ENCODE peak calls at places on chromosomes 2 and 18, in eight cellular contexts. One of them, this sample, is unnamed.

GRCh38 chr2:133568172-133568571 is at the start of gene NCKAP5:
- DNase-seq in IMR-90: peak; percentile 82
- DNase-seq in uterus: no peak
- DNase-seq in cardiac muscle cell: peak; percentile 13
- DNase-seq in left lung: no peak
- DNase-seq in foreskin keratinocyte: peak; percentile 64
- DNase-seq in A549: peak; percentile 42
- DNase-seq in spleen: no peak
- DNase-seq in this sample: peak; percentile 82

GRCh38 chr2:109474319-109474825 is 139.4 kb downstream of the SEPTIN10 start:
- DNase-seq in IMR-90: no peak
- DNase-seq in uterus: no peak
- DNase-seq in cardiac muscle cell: no peak
- DNase-seq in left lung: no peak
- DNase-seq in foreskin keratinocyte: no peak
- DNase-seq in A549: no peak
- DNase-seq in spleen: peak; percentile 58
- DNase-seq in this sample: no peak

GRCh38 chr2:215784371-215784783 is 229.0 kb downstream of the MREG start:
- DNase-seq in IMR-90: peak; percentile 90
- DNase-seq in uterus: no peak
- DNase-seq in cardiac muscle cell: peak; percentile 34
- DNase-seq in left lung: no peak
- DNase-seq in foreskin keratinocyte: no peak
- DNase-seq in A549: no peak
- DNase-seq in spleen: no peak
- DNase-seq in this sample: peak; percentile 95

GRCh38 chr2:201759567-201759966 is 21.2 kb downstream of the ALS2 start:
- DNase-seq in IMR-90: no peak
- DNase-seq in uterus: no peak
- DNase-seq in cardiac muscle cell: no peak
- DNase-seq in left lung: no peak
- DNase-seq in foreskin keratinocyte: no peak
- DNase-seq in A549: no peak
- DNase-seq in spleen: no peak
- DNase-seq in this sample: no peak

GRCh38 chr2:129880309-129880708 is 99.2 kb upstream of the RAB6C start:
- DNase-seq in IMR-90: no peak
- DNase-seq in uterus: no peak
- DNase-seq in cardiac muscle cell: no peak
- DNase-seq in left lung: no peak
- DNase-seq in foreskin keratinocyte: no peak
- DNase-seq in A549: no peak
- DNase-seq in spleen: no peak
- DNase-seq in this sample: no peak

GRCh38 chr2:11140492-11140891 is 14.8 kb upstream of the SLC66A3 start:
- DNase-seq in IMR-90: peak; percentile 62
- DNase-seq in uterus: no peak
- DNase-seq in cardiac muscle cell: no peak
- DNase-seq in left lung: no peak
- DNase-seq in foreskin keratinocyte: peak; percentile 32
- DNase-seq in A549: no peak
- DNase-seq in spleen: no peak
- DNase-seq in this sample: no peak

GRCh38 chr18:27185025-27185763 is at the start of gene CHST9:
- DNase-seq in IMR-90: no peak
- DNase-seq in uterus: no peak
- DNase-seq in cardiac muscle cell: peak; percentile 66
- DNase-seq in left lung: no peak
- DNase-seq in foreskin keratinocyte: no peak
- DNase-seq in A549: no peak
- DNase-seq in spleen: peak; percentile 73
- DNase-seq in this sample: no peak

GRCh38 chr2:118223487-118224136 is 135.3 kb downstream of the INSIG2 start:
- DNase-seq in IMR-90: no peak
- DNase-seq in uterus: no peak
- DNase-seq in cardiac muscle cell: peak; percentile 16
- DNase-seq in left lung: no peak
- DNase-seq in foreskin keratinocyte: no peak
- DNase-seq in A549: no peak
- DNase-seq in spleen: no peak
- DNase-seq in this sample: peak; percentile 31

GRCh38 chr2:121736140-121736461 is 574 bp downstream of the NIFK start:
- DNase-seq in IMR-90: no peak
- DNase-seq in uterus: no peak
- DNase-seq in cardiac muscle cell: no peak
- DNase-seq in left lung: no peak
- DNase-seq in foreskin keratinocyte: no peak
- DNase-seq in A549: no peak
- DNase-seq in spleen: no peak
- DNase-seq in this sample: no peak

GRCh38 chr18:49227456-49227855 is 233.0 kb downstream of the DYM start:
- DNase-seq in IMR-90: no peak
- DNase-seq in uterus: no peak
- DNase-seq in cardiac muscle cell: no peak
- DNase-seq in left lung: no peak
- DNase-seq in foreskin keratinocyte: peak; percentile 83
- DNase-seq in A549: no peak
- DNase-seq in spleen: no peak
- DNase-seq in this sample: no peak

GRCh38 chr2:168697668-168698121 is 104.7 kb upstream of the NOSTRIN start:
- DNase-seq in IMR-90: peak; percentile 30
- DNase-seq in uterus: no peak
- DNase-seq in cardiac muscle cell: no peak
- DNase-seq in left lung: no peak
- DNase-seq in foreskin keratinocyte: peak; percentile 76
- DNase-seq in A549: no peak
- DNase-seq in spleen: no peak
- DNase-seq in this sample: no peak

GRCh38 chr2:46521215-46521683 is 41.9 kb downstream of the TMEM247 start:
- DNase-seq in IMR-90: peak; percentile 84
- DNase-seq in uterus: peak; percentile 83
- DNase-seq in cardiac muscle cell: no peak
- DNase-seq in left lung: peak; percentile 84
- DNase-seq in foreskin keratinocyte: peak; percentile 33
- DNase-seq in A549: no peak
- DNase-seq in spleen: no peak
- DNase-seq in this sample: no peak

GRCh38 chr18:51614033-51614432 is 416.6 kb upstream of the MEX3C start:
- DNase-seq in IMR-90: no peak
- DNase-seq in uterus: no peak
- DNase-seq in cardiac muscle cell: peak; percentile 35
- DNase-seq in left lung: no peak
- DNase-seq in foreskin keratinocyte: peak; percentile 96
- DNase-seq in A549: peak; percentile 90
- DNase-seq in spleen: no peak
- DNase-seq in this sample: no peak

GRCh38 chr2:46151582-46151981 is 145.6 kb upstream of the EPAS1 start:
- DNase-seq in IMR-90: peak; percentile 60
- DNase-seq in uterus: no peak
- DNase-seq in cardiac muscle cell: no peak
- DNase-seq in left lung: no peak
- DNase-seq in foreskin keratinocyte: no peak
- DNase-seq in A549: peak; percentile 35
- DNase-seq in spleen: no peak
- DNase-seq in this sample: no peak

DNA sequence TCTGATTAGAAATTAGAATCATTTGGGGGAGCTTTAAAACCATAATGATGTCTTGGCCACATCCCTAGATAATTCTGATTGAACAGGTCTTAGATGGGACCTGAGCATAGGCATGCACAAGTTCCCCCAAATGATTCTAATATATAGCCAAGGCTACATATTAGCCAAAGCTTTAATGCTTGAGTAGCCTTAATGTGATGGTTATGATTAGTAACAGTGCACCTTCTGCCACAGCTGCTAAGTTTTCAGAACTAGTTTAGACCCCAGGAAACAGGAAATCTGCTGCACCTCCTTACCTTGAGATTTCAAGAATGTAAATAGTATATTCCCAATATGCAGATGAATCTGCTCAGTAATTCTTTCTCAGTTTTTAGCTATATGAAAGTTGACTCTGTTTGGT is 119.8 kb downstream of the PTPN4 start:
- DNase-seq in IMR-90: no peak
- DNase-seq in uterus: no peak
- DNase-seq in cardiac muscle cell: no peak
- DNase-seq in left lung: no peak
- DNase-seq in foreskin keratinocyte: no peak
- DNase-seq in A549: no peak
- DNase-seq in spleen: no peak
- DNase-seq in this sample: no peak
- H3K4me1 ChIP-seq in IMR-90: no peaks in the 10 kb centered on the region
- H3K4me1 ChIP-seq in uterus: no peaks in the 10 kb centered on the region
- H3K4me1 ChIP-seq in cardiac muscle cell: no peaks in the 10 kb centered on the region
- H3K4me1 ChIP-seq in left lung: no peaks in the 10 kb centered on the region
- H3K4me1 ChIP-seq in foreskin keratinocyte: no peaks in the 10 kb centered on the region
- H3K4me1 ChIP-seq in A549: peaks cover 6% of the 10 kb centered on the region
- H3K4me1 ChIP-seq in spleen: no peaks in the 10 kb centered on the region
- H3K4me1 ChIP-seq in this sample: no peaks in the 10 kb centered on the region

GRCh38 chr2:74001781-74002514 is 17.2 kb downstream of the TET3 start:
- DNase-seq in IMR-90: no peak
- DNase-seq in uterus: no peak
- DNase-seq in cardiac muscle cell: no peak
- DNase-seq in left lung: no peak
- DNase-seq in foreskin keratinocyte: no peak
- DNase-seq in A549: no peak
- DNase-seq in spleen: peak; percentile 72
- DNase-seq in this sample: no peak
- TF ChIP-seq CTCF in IMR-90: no peak
- TF ChIP-seq CTCF in uterus: no peak
- TF ChIP-seq CTCF in cardiac muscle cell: no peak
- TF ChIP-seq CTCF in left lung: no peak
- TF ChIP-seq CTCF in foreskin keratinocyte: no peak
- TF ChIP-seq CTCF in A549: no peak
- TF ChIP-seq CTCF in spleen: no peak
- TF ChIP-seq CTCF in this sample: no peak

GRCh38 chr2:74080346-74080745 is 67.4 kb downstream of the BOLA3 start:
- DNase-seq in IMR-90: no peak
- DNase-seq in uterus: no peak
- DNase-seq in cardiac muscle cell: no peak
- DNase-seq in left lung: no peak
- DNase-seq in foreskin keratinocyte: no peak
- DNase-seq in A549: no peak
- DNase-seq in spleen: no peak
- DNase-seq in this sample: no peak

GRCh38 chr2:74081030-74081429 is 66.7 kb downstream of the BOLA3 start:
- DNase-seq in IMR-90: peak; percentile 37
- DNase-seq in uterus: no peak
- DNase-seq in cardiac muscle cell: no peak
- DNase-seq in left lung: no peak
- DNase-seq in foreskin keratinocyte: no peak
- DNase-seq in A549: no peak
- DNase-seq in spleen: no peak
- DNase-seq in this sample: no peak

GRCh38 chr2:74078467-74078866 is 69.2 kb downstream of the BOLA3 start:
- DNase-seq in IMR-90: no peak
- DNase-seq in uterus: no peak
- DNase-seq in cardiac muscle cell: no peak
- DNase-seq in left lung: no peak
- DNase-seq in foreskin keratinocyte: no peak
- DNase-seq in A549: no peak
- DNase-seq in spleen: no peak
- DNase-seq in this sample: no peak

GRCh38 chr2:74079522-74080341 is 68.0 kb downstream of the BOLA3 start:
- DNase-seq in IMR-90: peak; percentile 49
- DNase-seq in uterus: no peak
- DNase-seq in cardiac muscle cell: no peak
- DNase-seq in left lung: no peak
- DNase-seq in foreskin keratinocyte: no peak
- DNase-seq in A549: no peak
- DNase-seq in spleen: no peak
- DNase-seq in this sample: no peak

GRCh38 chr2:74077636-74078035 is 70.1 kb downstream of the BOLA3 start:
- DNase-seq in IMR-90: no peak
- DNase-seq in uterus: no peak
- DNase-seq in cardiac muscle cell: peak; percentile 46
- DNase-seq in left lung: no peak
- DNase-seq in foreskin keratinocyte: no peak
- DNase-seq in A549: no peak
- DNase-seq in spleen: no peak
- DNase-seq in this sample: no peak
- H3K27ac ChIP-seq in IMR-90: no peak overlapping the region
- H3K27ac ChIP-seq in uterus: no peak overlapping the region
- H3K27ac ChIP-seq in cardiac muscle cell: no peak overlapping the region
- H3K27ac ChIP-seq in left lung: no peak overlapping the region
- H3K27ac ChIP-seq in foreskin keratinocyte: no peak overlapping the region
- H3K27ac ChIP-seq in A549: no peak overlapping the region
- H3K27ac ChIP-seq in spleen: no peak overlapping the region
- H3K27ac ChIP-seq in this sample: no peak overlapping the region

DNA sequence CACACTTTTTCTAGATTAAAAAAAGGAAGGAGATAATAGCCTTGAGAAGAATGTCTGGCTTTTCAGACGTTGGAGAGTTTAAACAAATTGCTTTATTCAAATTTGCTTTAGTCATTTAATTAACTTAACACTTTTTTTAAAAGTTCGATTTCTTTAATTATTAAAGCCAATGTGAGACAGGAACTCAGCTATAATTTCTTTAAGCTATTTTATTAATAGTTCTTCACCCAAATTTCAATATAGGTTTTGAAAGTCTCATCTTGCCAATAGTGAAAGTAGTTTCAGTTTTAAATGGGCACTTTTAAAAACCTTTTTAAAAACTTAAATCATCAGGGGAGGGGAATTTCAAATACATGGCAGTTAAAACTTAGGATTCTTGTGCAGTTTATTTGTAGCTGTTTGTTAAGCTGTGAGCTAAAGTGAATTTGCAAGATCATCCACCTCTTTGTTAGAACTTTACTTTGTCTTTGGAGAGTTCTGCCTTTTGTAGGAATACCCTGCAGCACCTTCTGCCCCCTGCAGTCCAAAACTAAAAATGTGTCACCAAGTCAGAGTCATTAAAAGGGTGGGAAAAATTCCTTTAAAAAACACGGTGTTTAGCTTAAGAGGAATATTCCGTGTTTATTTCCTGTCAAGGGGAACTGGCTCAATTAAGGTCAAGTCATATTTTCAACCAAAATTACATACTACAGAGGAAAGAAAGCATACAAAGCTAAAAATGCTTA is 4.6 kb downstream of the TGIF1 start:
- DNase-seq in IMR-90: peak; percentile 72
- DNase-seq in uterus: no peak
- DNase-seq in cardiac muscle cell: peak; percentile 54
- DNase-seq in left lung: no peak
- DNase-seq in foreskin keratinocyte: peak; percentile 44
- DNase-seq in A549: peak; percentile 80
- DNase-seq in spleen: no peak
- DNase-seq in this sample: peak; percentile 87
- H3K4me1 ChIP-seq in IMR-90: peaks cover 16% of the 10 kb centered on the region
- H3K4me1 ChIP-seq in uterus: peaks cover 10% of the 10 kb centered on the region
- H3K4me1 ChIP-seq in cardiac muscle cell: peaks cover 18% of the 10 kb centered on the region
- H3K4me1 ChIP-seq in left lung: peaks cover 28% of the 10 kb centered on the region
- H3K4me1 ChIP-seq in foreskin keratinocyte: peaks cover 46% of the 10 kb centered on the region
- H3K4me1 ChIP-seq in A549: peaks cover 26% of the 10 kb centered on the region
- H3K4me1 ChIP-seq in spleen: peaks cover 36% of the 10 kb centered on the region
- H3K4me1 ChIP-seq in this sample: peaks cover 38% of the 10 kb centered on the region

This sample was measured in A673.